ENCODE peak calls at places on chromosomes 1 and 21, in six cellular contexts. Q is HAP-1; L is activated T-helper 1 cell treated with anti-CD3 and anti-CD28 coated beads, Interleukin-2, amount 50 U/mL, for 16 hours; U is AG20443; I is skeletal muscle cell; S is activated T-cell treated with anti-CD3 and anti-CD28 coated beads for 1 hour. H is an unnamed sample.

GRCh38 chr1:201789245-201789644 is 39.7 kb upstream of the IPO9 start:
- DNase-seq in L (no peak), U (no peak), I (no peak), Q (no peak), S (no peak), H (no peak)

GRCh38 chr1:204331275-204331674 is 28.5 kb downstream of the PLEKHA6 start:
- DNase-seq in Q (no peak), I (no peak), U (no peak), L (no peak), S (no peak), H (no peak)

GRCh38 chr1:41728403-41729202 is 190.1 kb downstream of the HIVEP3 start:
- DNase-seq in I (no peak), Q (no peak), U (no peak), L (no peak), S (no peak), H (no peak)

GRCh38 chr1:41695118-41695517 is 210.6 kb upstream of the EDN2 start:
- DNase-seq in L (no peak), Q (no peak), S (no peak), U (no peak), I (no peak), H (no peak)

GRCh38 chr1:146036241-146036989 is 14.9 kb upstream of the HJV start:
- DNase-seq in Q (peak), I (no peak), L (no peak), U (no peak), S (no peak), H (peak)

GRCh38 chr21:46113497-46114176 is 15.7 kb downstream of the COL6A2 start:
- DNase-seq in L (no peak), I (no peak), S (no peak), U (no peak), Q (no peak), H (no peak)

GRCh38 chr1:29410476-29410875 is 174.2 kb downstream of the PTPRU start:
- DNase-seq in S (no peak), L (no peak), I (no peak), U (no peak), Q (no peak), H (no peak)

GRCh38 chr1:39128959-39129358 is 75.5 kb upstream of the MACF1 start:
- DNase-seq in L (no peak), Q (no peak), S (no peak), U (no peak), I (no peak), H (no peak)

GRCh38 chr1:221283532-221283931 is 404.3 kb downstream of the HLX start:
- DNase-seq in Q (no peak), U (no peak), L (no peak), S (no peak), I (no peak), H (no peak)

GRCh38 chr21:45572783-45573451 is 30.7 kb upstream of the SLC19A1 start:
- DNase-seq in Q (no peak), I (no peak), U (no peak), L (no peak), S (no peak), H (no peak)

GRCh38 chr1:61287014-61287413 is 204.7 kb downstream of the NFIA start:
- DNase-seq in L (no peak), U (peak), I (no peak), S (no peak), Q (no peak), H (peak)

GRCh38 chr1:6914646-6915178 is 129.5 kb downstream of the CAMTA1 start:
- DNase-seq in S (no peak), U (no peak), L (no peak), I (no peak), Q (no peak), H (no peak)

H was measured in astrocyte of the spinal cord.